ENCODE peak calls at places on chromosomes 4 and X, in eight cellular contexts. Z is mammary epithelial cell; K is astrocyte of the spinal cord; I is psoas muscle; C is CD8-positive, alpha-beta T cell; A is lung; W is HepG2; U is PC-3. T is an unnamed sample.
A peak's percentile ranks its signal among the peaks of the same experiment; 100 is the strongest.

GRCh38 chrX:9466711-9467110 is 1.9 kb downstream of the TBL1X start:
- DNase-seq in Z (no peak), K (no peak), I (no peak), C (no peak), A (no peak), W (no peak), U (peak; percentile 68), T (no peak)

GRCh38 chr4:69025191-69025998 is 70.9 kb upstream of the UGT2B7 start:
- DNase-seq in Z (no peak), K (no peak), I (no peak), C (no peak), A (no peak), W (peak; percentile 68), U (peak; percentile 49), T (no peak)

GRCh38 chr4:63464393-63464792 is 944.9 kb downstream of the TECRL start:
- DNase-seq in Z (no peak), K (no peak), I (no peak), C (no peak), A (no peak), W (no peak), U (no peak), T (no peak)

GRCh38 chrX:46444011-46444410 is 101.2 kb downstream of the ZNF674 start:
- DNase-seq in Z (peak; percentile 85), K (peak; percentile 87), I (no peak), C (no peak), A (no peak), W (peak; percentile 40), U (peak; percentile 85), T (peak; percentile 75)

GRCh38 chrX:52271212-52271611 is 86.5 kb downstream of the MAGED4 start:
- DNase-seq in Z (peak; percentile 9), K (no peak), I (no peak), C (no peak), A (no peak), W (no peak), U (peak; percentile 23), T (no peak)

GRCh38 chrX:80751456-80751855 is 58.2 kb downstream of the BRWD3 start:
- DNase-seq in Z (peak; percentile 24), K (no peak), I (no peak), C (no peak), A (no peak), W (no peak), U (no peak), T (no peak)

GRCh38 chrX:11423362-11423818 is 130.2 kb downstream of the AMELX start:
- DNase-seq in Z (peak; percentile 30), K (peak; percentile 76), I (no peak), C (no peak), A (peak; percentile 33), W (no peak), U (peak; percentile 51), T (peak; percentile 65)

GRCh38 chr4:101604976-101605375 is 185.6 kb upstream of the BANK1 start:
- DNase-seq in Z (no peak), K (peak; percentile 33), I (no peak), C (no peak), A (no peak), W (no peak), U (no peak), T (peak; percentile 19)

GRCh38 chrX:130395341-130395740 is 6.4 kb upstream of the RBMX2 start:
- DNase-seq in Z (no peak), K (no peak), I (no peak), C (no peak), A (no peak), W (no peak), U (no peak), T (no peak)

DNA sequence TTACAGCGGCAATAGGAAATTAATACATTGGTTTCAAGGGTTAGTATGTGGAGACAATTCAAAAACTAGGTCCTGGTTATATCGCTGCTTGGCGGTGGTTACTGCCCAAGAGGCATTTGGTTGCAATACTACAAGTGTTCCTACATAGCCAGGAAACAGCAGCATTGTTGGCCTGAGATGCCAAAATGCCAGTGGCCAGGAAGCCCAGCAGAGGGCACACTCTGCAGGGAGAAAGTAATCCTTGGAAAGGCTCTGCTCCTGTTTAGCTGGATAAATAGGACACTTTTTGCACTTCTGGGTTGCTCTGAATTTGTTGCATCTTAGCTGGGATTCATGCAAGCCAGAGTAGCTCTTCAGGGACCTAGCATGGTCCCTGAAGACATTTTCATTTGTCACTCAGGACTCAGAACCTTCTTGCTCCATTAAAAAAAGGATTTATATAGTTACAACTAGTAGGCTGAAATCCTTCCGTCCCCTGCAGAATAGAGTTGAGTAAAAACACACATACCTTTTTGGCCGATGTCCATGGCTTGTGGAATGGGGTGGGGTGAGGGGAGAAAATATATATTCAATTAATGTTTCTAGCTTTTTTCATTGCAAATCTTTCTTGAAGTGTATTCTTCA is 8.1 kb upstream of the GPR119 start:
- DNase-seq in Z (peak; percentile 28), K (peak; percentile 50), I (no peak), C (no peak), A (peak; percentile 36), W (peak; percentile 12), U (peak; percentile 74), T (peak; percentile 15)
- TF ChIP-seq CTCF in Z (peak; percentile 86), K (peak; percentile 79), I (peak; percentile 62), C (no peak), A (peak; percentile 15), W (peak; percentile 75), U (peak; percentile 75), T (peak; percentile 66)

GRCh38 chr4:181760560-181760959 is 482.6 kb upstream of the TENM3 start:
- DNase-seq in Z (no peak), K (no peak), I (no peak), C (no peak), A (no peak), W (no peak), U (no peak), T (no peak)

GRCh38 chr4:181770971-181771370 is 472.2 kb upstream of the TENM3 start:
- DNase-seq in Z (peak; percentile 4), K (no peak), I (no peak), C (no peak), A (no peak), W (no peak), U (no peak), T (no peak)

GRCh38 chr4:181761130-181761529 is 482.1 kb upstream of the TENM3 start:
- DNase-seq in Z (no peak), K (peak; percentile 59), I (no peak), C (no peak), A (no peak), W (no peak), U (no peak), T (no peak)

GRCh38 chr4:181766061-181766460 is 477.1 kb upstream of the TENM3 start:
- DNase-seq in Z (no peak), K (no peak), I (no peak), C (no peak), A (no peak), W (no peak), U (no peak), T (no peak)
- H3K4me3 ChIP-seq in Z (no peak overlapping the region), K (no peak overlapping the region), I (no peak overlapping the region), C (no peak overlapping the region), A (no peak overlapping the region), W (no peak overlapping the region), U (no peak overlapping the region), T (no peak overlapping the region)

GRCh38 chrX:319579-320125 is 1.1 kb upstream of the GTPBP6 start:
- DNase-seq in Z (no peak), K (no peak), I (peak; percentile 69), C (no peak), A (peak; percentile 43), W (no peak), U (no peak), T (no peak)

GRCh38 chrX:327660-328126 is 9.1 kb upstream of the GTPBP6 start:
- DNase-seq in Z (no peak), K (no peak), I (peak; percentile 49), C (peak; percentile 21), A (no peak), W (no peak), U (no peak), T (no peak)

GRCh38 chrX:320126-320783 is 1.7 kb upstream of the GTPBP6 start:
- DNase-seq in Z (peak; percentile 17), K (no peak), I (peak; percentile 65), C (no peak), A (no peak), W (no peak), U (peak; percentile 19), T (no peak)

GRCh38 chrX:318739-319578 is at the start of gene GTPBP6:
- DNase-seq in Z (peak; percentile 100), K (peak; percentile 100), I (peak; percentile 100), C (peak; percentile 100), A (peak; percentile 100), W (peak; percentile 98), U (peak; percentile 97), T (peak; percentile 99)

DNA sequence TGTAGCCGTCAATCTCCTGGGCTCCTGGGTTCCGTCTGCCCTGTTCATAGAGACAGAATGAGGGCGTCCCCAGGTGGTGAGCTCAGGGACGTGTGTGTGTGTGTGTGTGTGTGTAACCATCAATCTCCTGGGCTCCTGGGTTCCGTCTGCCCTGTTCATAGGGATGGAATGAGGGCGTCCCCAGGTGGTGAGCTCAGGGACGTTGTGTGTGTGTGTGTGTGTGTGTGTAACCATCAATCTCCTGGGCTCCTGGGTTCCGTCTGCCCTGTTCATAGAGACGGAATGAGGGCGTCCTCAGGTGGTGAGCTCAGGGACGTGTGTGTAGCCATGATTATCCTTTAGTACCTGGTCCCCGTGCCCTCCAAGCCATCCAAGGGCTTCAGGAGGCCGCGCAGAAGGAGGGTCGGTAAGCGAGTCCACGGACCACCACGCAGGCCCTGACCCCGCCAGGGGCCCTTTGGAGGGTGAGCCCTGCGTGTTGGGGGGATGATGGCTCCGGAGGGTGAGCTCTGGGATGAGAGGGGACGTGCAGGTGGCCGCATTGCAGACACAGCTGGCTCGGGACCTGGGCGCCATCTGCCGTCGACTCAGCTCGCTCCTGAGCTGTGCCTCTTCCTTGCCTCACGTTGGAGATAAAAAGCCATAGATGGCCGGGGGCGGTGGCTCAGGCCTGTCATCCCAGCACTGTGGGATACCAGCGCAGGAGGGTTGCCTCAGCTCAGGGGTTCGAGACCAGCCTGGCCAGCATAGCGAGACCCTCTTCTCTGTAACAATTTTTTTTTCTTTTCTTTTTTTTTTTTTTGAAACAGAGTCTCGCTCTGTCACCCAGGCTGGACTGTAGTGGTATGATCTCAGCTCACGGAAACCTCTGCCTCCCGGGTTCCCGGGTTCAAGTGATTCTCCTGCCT is 5.4 kb upstream of the GTPBP6 start:
- DNase-seq in Z (peak; percentile 86), K (peak; percentile 69), I (peak; percentile 64), C (no peak), A (no peak), W (peak; percentile 68), U (peak; percentile 34), T (no peak)
- TF ChIP-seq CTCF in Z (peak; percentile 54), K (no peak), I (no peak), C (no peak), A (no peak), W (peak; percentile 83), U (no peak), T (peak; percentile 38)

GRCh38 chr4:163595590-163595989 is 101.1 kb downstream of the TMA16 start:
- DNase-seq in Z (no peak), K (no peak), I (no peak), C (no peak), A (no peak), W (no peak), U (no peak), T (no peak)

GRCh38 chr4:163603246-163603645 is 108.8 kb downstream of the TMA16 start:
- DNase-seq in Z (no peak), K (no peak), I (no peak), C (no peak), A (no peak), W (no peak), U (no peak), T (no peak)

GRCh38 chr4:163598489-163598888 is 104.0 kb downstream of the TMA16 start:
- DNase-seq in Z (no peak), K (no peak), I (no peak), C (no peak), A (no peak), W (no peak), U (no peak), T (no peak)

GRCh38 chr4:163600731-163601130 is 106.2 kb downstream of the TMA16 start:
- DNase-seq in Z (no peak), K (no peak), I (no peak), C (no peak), A (no peak), W (no peak), U (no peak), T (no peak)

DNA sequence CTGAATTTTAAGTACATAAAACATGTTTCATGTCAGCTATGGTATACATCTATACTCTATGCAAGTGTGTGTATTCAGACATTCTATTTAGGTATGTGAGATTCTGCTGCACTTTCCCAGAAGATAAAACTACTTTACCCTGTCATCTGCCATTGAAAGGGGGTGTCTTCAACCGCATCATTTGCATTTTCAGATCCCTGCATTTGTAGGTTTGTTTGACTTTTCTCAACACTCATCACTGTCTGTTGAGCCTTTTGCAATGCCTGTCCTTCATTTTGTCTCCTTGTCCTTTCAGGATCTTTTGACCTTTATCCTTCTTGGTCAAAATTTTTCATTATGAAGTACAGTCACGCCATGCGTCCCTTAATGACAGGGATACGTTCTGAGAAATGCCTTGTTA is 103.5 kb downstream of the TMA16 start:
- DNase-seq in Z (no peak), K (no peak), I (no peak), C (no peak), A (no peak), W (no peak), U (no peak), T (no peak)
- H3K4me3 ChIP-seq in Z (no peak overlapping the region), K (no peak overlapping the region), I (no peak overlapping the region), C (no peak overlapping the region), A (no peak overlapping the region), W (no peak overlapping the region), U (no peak overlapping the region), T (no peak overlapping the region)

T was measured in HFF-Myc.